ENCODE peak calls at places on chromosomes 13 and 19, in seven cellular contexts. J is choroid plexus epithelial cell; H is naive thymus-derived CD4-positive, alpha-beta T cell; B is astrocyte of the spinal cord; X is astrocyte; Z is brain microvascular endothelial cell; T is HAP-1. U is an unnamed sample.

GRCh38 chr13:112983428-112984196 is 14.6 kb downstream of the MCF2L start:
- DNase-seq in H (no peak), Z (no peak), J (no peak), T (no peak), B (no peak), X (no peak), U (peak; percentile 39)

GRCh38 chr19:12126707-12127106 is 13.4 kb downstream of the ZNF20 start:
- DNase-seq in T (no peak), Z (peak; percentile 13), H (no peak), B (no peak), X (no peak), J (peak; percentile 26), U (no peak)

GRCh38 chr13:35832551-35832950 is 298.6 kb downstream of the DCLK1 start:
- DNase-seq in H (no peak), B (no peak), Z (no peak), J (no peak), X (no peak), T (no peak), U (no peak)

GRCh38 chr13:94712812-94713555 is 639 bp upstream of the SOX21 start:
- DNase-seq in B (peak; percentile 77), H (no peak), J (peak; percentile 72), Z (no peak), X (peak; percentile 60), T (peak; percentile 85), U (peak; percentile 30)

GRCh38 chr13:49499889-49500660 is 4.3 kb downstream of the PHF11 start:
- DNase-seq in J (peak; percentile 90), X (peak; percentile 83), B (peak; percentile 82), H (no peak), T (no peak), Z (peak; percentile 63), U (no peak)

GRCh38 chr13:60689571-60689970 is 292.6 kb downstream of the TDRD3 start:
- DNase-seq in J (no peak), B (no peak), T (no peak), H (no peak), X (no peak), Z (no peak), U (no peak)

GRCh38 chr13:28655566-28655965 is 3.4 kb upstream of the POMP start:
- DNase-seq in T (no peak), B (peak; percentile 18), H (no peak), J (peak; percentile 69), X (peak; percentile 63), Z (no peak), U (no peak)

GRCh38 chr19:4557186-4557970 is 2.1 kb downstream of the SEMA6B start:
- DNase-seq in B (no peak), Z (no peak), T (no peak), X (no peak), H (no peak), J (no peak), U (peak; percentile 72)

GRCh38 chr19:10670876-10671804 is 17.0 kb downstream of the ILF3 start:
- DNase-seq in X (no peak), Z (no peak), J (no peak), H (no peak), B (no peak), T (no peak), U (no peak)

GRCh38 chr13:77696006-77696862 is 1.3 kb upstream of the SLAIN1 start:
- DNase-seq in T (peak; percentile 45), X (no peak), H (peak; percentile 64), B (peak; percentile 21), J (no peak), Z (no peak), U (no peak)

GRCh38 chr13:110617326-110618072 is 2.2 kb downstream of the NAXD start:
- DNase-seq in T (peak; percentile 74), B (peak; percentile 84), X (peak; percentile 77), H (no peak), Z (peak; percentile 78), J (peak; percentile 96), U (no peak)

GRCh38 chr19:48934837-48935236 is 1.3 kb downstream of the DHDH start:
- DNase-seq in B (no peak), Z (no peak), T (no peak), J (no peak), H (no peak), X (no peak), U (peak; percentile 36)

GRCh38 chr19:3124630-3125029 is 11.2 kb upstream of the GNA15 start:
- DNase-seq in H (no peak), Z (no peak), T (no peak), X (no peak), J (no peak), B (no peak), U (no peak)

GRCh38 chr13:78131811-78132210 is 213.2 kb upstream of the EDNRB start:
- DNase-seq in T (no peak), H (no peak), J (peak; percentile 23), B (no peak), Z (no peak), X (no peak), U (no peak)

GRCh38 chr19:28393574-28394336 is 819.2 kb downstream of the UQCRFS1 start:
- DNase-seq in T (no peak), X (no peak), H (no peak), Z (no peak), B (no peak), J (no peak), U (no peak)

GRCh38 chr19:57830071-57830602 is at the start of gene ZNF587B:
- DNase-seq in X (peak; percentile 44), Z (peak; percentile 78), H (no peak), J (peak; percentile 84), T (peak; percentile 4), B (peak; percentile 77), U (peak; percentile 81)

GRCh38 chr13:46010148-46010547 is 42.4 kb downstream of the ZC3H13 start:
- DNase-seq in B (peak; percentile 4), J (peak; percentile 32), X (no peak), T (no peak), Z (no peak), H (no peak), U (peak; percentile 18)

GRCh38 chr13:27038323-27038722 is 133.3 kb downstream of the USP12 start:
- DNase-seq in X (peak; percentile 93), B (peak; percentile 81), J (peak; percentile 82), Z (peak; percentile 58), T (no peak), H (no peak), U (no peak)

GRCh38 chr13:26200811-26201210 is 21.3 kb downstream of the RNF6 start:
- DNase-seq in J (no peak), X (no peak), H (no peak), Z (no peak), T (no peak), B (no peak), U (no peak)

GRCh38 chr13:72151241-72151640 is 284.2 kb upstream of the DACH1 start:
- DNase-seq in B (peak; percentile 58), J (peak; percentile 87), H (no peak), Z (peak; percentile 81), T (no peak), X (peak; percentile 92), U (no peak)

GRCh38 chr13:74046461-74046860 is 87.7 kb downstream of the KLF12 start:
- DNase-seq in H (no peak), B (no peak), Z (no peak), J (no peak), T (no peak), X (peak; percentile 40), U (no peak)

GRCh38 chr13:92966341-92966740 is 260.3 kb upstream of the GPC6 start:
- DNase-seq in T (no peak), Z (no peak), X (no peak), H (no peak), J (no peak), B (no peak), U (no peak)

GRCh38 chr13:51324714-51325440 is 14.6 kb upstream of the SERPINE3 start:
- DNase-seq in Z (no peak), H (no peak), B (no peak), J (no peak), X (no peak), T (no peak), U (no peak)

GRCh38 chr13:41458187-41458938 is 1.0 kb downstream of the RGCC start:
- DNase-seq in J (no peak), T (no peak), H (peak; percentile 66), X (peak; percentile 14), Z (no peak), B (peak; percentile 24), U (peak; percentile 57)

DNA sequence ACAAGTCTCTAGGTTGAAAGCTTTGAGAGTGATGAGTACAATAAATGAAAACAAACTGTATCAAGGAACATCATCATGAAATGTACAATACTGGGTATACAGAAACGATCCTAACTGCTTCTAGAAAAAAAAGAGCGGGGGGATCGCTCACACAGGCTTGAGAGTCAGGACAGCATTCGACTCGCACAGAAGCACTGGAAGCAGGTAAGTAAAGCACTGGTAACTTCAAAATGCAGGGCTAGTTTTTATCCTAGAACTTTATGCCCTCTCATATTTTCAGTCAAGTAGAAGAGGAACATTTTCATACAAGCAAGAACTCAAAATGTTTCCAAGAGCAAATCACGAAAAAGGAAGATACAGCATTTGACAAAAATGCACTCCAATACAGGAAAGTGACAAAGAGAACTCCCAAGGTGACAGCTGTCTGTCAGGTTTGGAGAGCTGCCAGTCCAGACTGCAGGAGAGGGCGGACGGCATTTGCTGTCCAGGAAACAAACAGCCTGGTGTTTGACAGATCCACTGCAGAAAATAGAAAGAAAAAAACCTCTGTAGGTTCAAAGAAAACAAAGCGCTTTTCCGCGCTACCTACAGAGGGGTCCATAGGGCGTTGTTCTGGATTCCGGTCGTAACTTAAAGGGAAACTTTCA is 58.2 kb upstream of the XPO4 start:
- DNase-seq in B (no peak), J (no peak), H (no peak), X (no peak), Z (no peak), T (no peak), U (no peak)
- H3K4me3 ChIP-seq in B (no peak overlapping the region), J (no peak overlapping the region), H (no peak overlapping the region), X (no peak overlapping the region), Z (no peak overlapping the region), T (peak overlapping the region; percentile 14), U (peak overlapping the region; percentile 16)

GRCh38 chr13:42876270-42876714 is 94.9 kb downstream of the FAM216B start:
- DNase-seq in Z (no peak), X (no peak), B (peak; percentile 5), H (no peak), T (no peak), J (no peak), U (no peak)
- H3K4me3 ChIP-seq in Z (no peak overlapping the region), X (no peak overlapping the region), B (no peak overlapping the region), H (no peak overlapping the region), T (no peak overlapping the region), J (no peak overlapping the region), U (no peak overlapping the region)

DNA sequence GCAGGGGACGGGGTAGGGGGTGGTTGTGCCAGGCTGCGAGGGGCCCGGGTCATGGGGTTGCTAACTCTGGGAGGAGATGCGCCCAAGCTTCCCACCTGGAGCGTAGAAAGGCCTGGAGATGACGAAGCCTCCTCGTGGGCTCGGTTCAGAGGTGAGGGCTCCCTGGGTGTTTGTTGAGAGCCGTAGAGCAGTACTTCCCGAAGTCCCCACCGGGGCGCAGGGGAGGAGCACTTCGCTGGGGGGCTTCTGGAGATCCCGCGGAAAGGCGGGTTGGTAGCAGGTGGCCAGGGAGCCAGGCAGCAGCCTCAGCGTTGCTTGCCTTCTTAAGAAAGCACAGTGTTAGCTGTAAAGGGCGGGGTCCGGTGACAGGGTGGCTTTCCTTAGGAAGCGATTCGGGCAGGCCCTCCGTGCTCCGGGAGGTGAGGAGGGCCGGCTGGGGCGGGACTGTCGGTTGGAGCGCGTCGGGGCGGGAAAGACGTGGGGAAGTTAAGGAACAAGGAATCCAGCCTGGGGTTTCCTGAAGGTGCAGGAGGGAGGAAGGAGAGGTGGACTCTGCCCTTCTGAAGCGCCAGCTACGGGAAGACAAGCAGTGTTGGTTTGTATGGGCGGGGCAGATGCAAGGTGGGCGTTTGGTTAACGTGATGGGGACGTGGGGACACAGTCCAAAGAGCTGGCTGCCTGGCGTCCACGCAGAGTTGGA is 3.3 kb downstream of the VSTM2B start:
- DNase-seq in Z (no peak), B (no peak), H (no peak), J (no peak), T (no peak), X (no peak), U (no peak)
- H3K4me3 ChIP-seq in Z (no peak overlapping the region), B (no peak overlapping the region), H (no peak overlapping the region), J (no peak overlapping the region), T (peak overlapping the region; percentile 25), X (no peak overlapping the region), U (no peak overlapping the region)

GRCh38 chr13:32408999-32409313 is 19.0 kb downstream of the N4BP2L1 start:
- DNase-seq in Z (no peak), X (no peak), T (no peak), J (no peak), B (no peak), H (no peak), U (no peak)
- H3K4me3 ChIP-seq in Z (no peak overlapping the region), X (no peak overlapping the region), T (no peak overlapping the region), J (no peak overlapping the region), B (no peak overlapping the region), H (no peak overlapping the region), U (no peak overlapping the region)

U was measured in Caco-2.